ENCODE peak calls at places on chromosomes 12 and 14, in five cellular contexts. P is epithelial cell of prostate; M is activated CD8-positive, alpha-beta memory T cell treated with anti-CD3 and anti-CD28 coated beads for 1 hour; J is B cell; C is NCI-H146. N is an unnamed sample.

GRCh38 chr12:123973552-123974341 is 732 bp downstream of the ZNF664 start:
- DNase-seq in C (peak; percentile 64), M (no peak), J (peak; percentile 53), P (no peak), N (no peak)

GRCh38 chr12:56927281-56927680 is 6.9 kb downstream of the SDR9C7 start:
- DNase-seq in J (no peak), M (no peak), C (no peak), P (no peak), N (no peak)

GRCh38 chr14:94066089-94066676 is 14.8 kb downstream of the DDX24 start:
- DNase-seq in M (no peak), C (no peak), P (peak; percentile 5), J (no peak), N (no peak)

GRCh38 chr12:89817501-89818226 is 109.0 kb upstream of the ATP2B1 start:
- DNase-seq in M (no peak), P (no peak), J (no peak), C (no peak), N (no peak)

GRCh38 chr14:75183225-75183624 is 6.8 kb upstream of the TMED10 start:
- DNase-seq in C (no peak), M (no peak), J (no peak), P (no peak), N (no peak)

GRCh38 chr12:67531051-67531450 is 117.5 kb upstream of the DYRK2 start:
- DNase-seq in M (no peak), P (no peak), J (no peak), C (no peak), N (no peak)

GRCh38 chr12:77814361-77814760 is 16.3 kb upstream of the NAV3 start:
- DNase-seq in P (no peak), C (no peak), M (no peak), J (no peak), N (no peak)

GRCh38 chr14:20177433-20177974 is 13.2 kb upstream of the OR11G2 start:
- DNase-seq in P (no peak), J (no peak), M (no peak), C (no peak), N (no peak)

GRCh38 chr14:51139221-51139681 is 44.3 kb upstream of the TRIM9 start:
- DNase-seq in M (no peak), J (no peak), P (peak; percentile 31), C (no peak), N (no peak)

GRCh38 chr12:113960030-113960429 is 6.1 kb downstream of the RBM19 start:
- DNase-seq in P (no peak), C (no peak), M (no peak), J (no peak), N (no peak)

GRCh38 chr14:75549169-75549568 is 26.9 kb downstream of the BATF start:
- DNase-seq in P (no peak), M (no peak), C (no peak), J (peak; percentile 27), N (no peak)

GRCh38 chr14:32342854-32343200 is 13.7 kb downstream of the AKAP6 start:
- DNase-seq in J (no peak), C (no peak), P (no peak), M (no peak), N (no peak)

GRCh38 chr14:89900822-89901221 is 53.7 kb downstream of the EFCAB11 start:
- DNase-seq in J (no peak), M (no peak), P (no peak), C (no peak), N (no peak)

GRCh38 chr14:29242755-29243340 is 476.3 kb downstream of the FOXG1 start:
- DNase-seq in C (peak; percentile 96), P (no peak), J (no peak), M (no peak), N (no peak)

GRCh38 chr12:57630891-57631433 is 2.0 kb downstream of the B4GALNT1 start:
- DNase-seq in P (no peak), C (no peak), M (no peak), J (peak; percentile 8), N (no peak)

GRCh38 chr14:20631821-20632389 is 9.6 kb downstream of the OR6S1 start:
- DNase-seq in C (no peak), P (no peak), M (no peak), J (no peak), N (no peak)

GRCh38 chr12:121334513-121335343 is 17.5 kb downstream of the ANAPC5 start:
- DNase-seq in P (peak; percentile 14), C (peak; percentile 63), M (no peak), J (peak; percentile 51), N (peak; percentile 71)

GRCh38 chr12:45214739-45215418 is 1.0 kb upstream of the ANO6 start:
- DNase-seq in J (no peak), M (no peak), C (no peak), P (no peak), N (no peak)

GRCh38 chr12:14326699-14327098 is 38.8 kb upstream of the ATF7IP start:
- DNase-seq in J (no peak), P (no peak), C (no peak), M (no peak), N (no peak)

GRCh38 chr14:29650554-29651269 is 276.9 kb downstream of the PRKD1 start:
- DNase-seq in M (no peak), C (no peak), J (no peak), P (no peak), N (no peak)

GRCh38 chr12:103712191-103712590 is 125.1 kb downstream of the STAB2 start:
- DNase-seq in J (no peak), C (peak; percentile 35), P (no peak), M (no peak), N (no peak)

GRCh38 chr14:76937181-76938091 is 91.1 kb downstream of the IRF2BPL start:
- DNase-seq in C (peak; percentile 75), M (no peak), J (no peak), P (no peak), N (no peak)

GRCh38 chr14:55611859-55612258 is 31.9 kb downstream of the KTN1 start:
- DNase-seq in P (no peak), J (no peak), M (no peak), C (no peak), N (no peak)

GRCh38 chr14:93105362-93105761 is 10.4 kb downstream of the ITPK1 start:
- DNase-seq in C (no peak), J (no peak), M (no peak), P (no peak), N (no peak)

GRCh38 chr12:49296034-49296835 is 1.3 kb downstream of the PRPH start:
- DNase-seq in M (no peak), P (no peak), C (peak; percentile 84), J (peak; percentile 78), N (peak; percentile 58)

N was measured in NCI-H526 treated with DMSO at 0.1 percent for 48 hours.